ENCODE peak calls at places on chromosomes 12 and 14, in eight cellular contexts. One of them, this sample, is unnamed. For H3K36me3, the result is how much of the 10 kb centered on the place peaks cover.

GRCh38 chr12:101277443-101277842 is 2.5 kb upstream of the UTP20 start:
- DNase-seq in GM23248: peak
- DNase-seq in SK-N-SH: no peak
- DNase-seq in pancreas: no peak
- DNase-seq in thoracic aorta: no peak
- DNase-seq in kidney: no peak
- DNase-seq in effector memory CD4-positive, alpha-beta T cell: no peak
- DNase-seq in Peyer's patch: no peak
- DNase-seq in this sample: peak

GRCh38 chr12:120225852-120226640 is 25.1 kb upstream of the RPLP0 start:
- DNase-seq in GM23248: no peak
- DNase-seq in SK-N-SH: no peak
- DNase-seq in pancreas: no peak
- DNase-seq in thoracic aorta: no peak
- DNase-seq in kidney: peak
- DNase-seq in effector memory CD4-positive, alpha-beta T cell: no peak
- DNase-seq in Peyer's patch: peak
- DNase-seq in this sample: peak

GRCh38 chr12:66409195-66409871 is 107.0 kb downstream of the HELB start:
- DNase-seq in GM23248: peak
- DNase-seq in SK-N-SH: peak
- DNase-seq in pancreas: no peak
- DNase-seq in thoracic aorta: no peak
- DNase-seq in kidney: no peak
- DNase-seq in effector memory CD4-positive, alpha-beta T cell: peak
- DNase-seq in Peyer's patch: no peak
- DNase-seq in this sample: peak

GRCh38 chr12:75868501-75868900 is 163.1 kb downstream of the PHLDA1 start:
- DNase-seq in GM23248: no peak
- DNase-seq in SK-N-SH: no peak
- DNase-seq in pancreas: no peak
- DNase-seq in thoracic aorta: no peak
- DNase-seq in kidney: no peak
- DNase-seq in effector memory CD4-positive, alpha-beta T cell: no peak
- DNase-seq in Peyer's patch: no peak
- DNase-seq in this sample: no peak

GRCh38 chr14:59081680-59082079 is 106.8 kb upstream of the DAAM1 start:
- DNase-seq in GM23248: no peak
- DNase-seq in SK-N-SH: no peak
- DNase-seq in pancreas: no peak
- DNase-seq in thoracic aorta: no peak
- DNase-seq in kidney: no peak
- DNase-seq in effector memory CD4-positive, alpha-beta T cell: no peak
- DNase-seq in Peyer's patch: no peak
- DNase-seq in this sample: no peak

GRCh38 chr12:102052192-102053061 is 9.4 kb downstream of the WASHC3 start:
- DNase-seq in GM23248: no peak
- DNase-seq in SK-N-SH: no peak
- DNase-seq in pancreas: no peak
- DNase-seq in thoracic aorta: no peak
- DNase-seq in kidney: no peak
- DNase-seq in effector memory CD4-positive, alpha-beta T cell: no peak
- DNase-seq in Peyer's patch: no peak
- DNase-seq in this sample: no peak

GRCh38 chr14:70425349-70425748 is 8.5 kb upstream of the SYNJ2BP start:
- DNase-seq in GM23248: no peak
- DNase-seq in SK-N-SH: no peak
- DNase-seq in pancreas: no peak
- DNase-seq in thoracic aorta: no peak
- DNase-seq in kidney: no peak
- DNase-seq in effector memory CD4-positive, alpha-beta T cell: no peak
- DNase-seq in Peyer's patch: no peak
- DNase-seq in this sample: no peak

GRCh38 chr12:102800565-102800964 is 116.5 kb downstream of the PAH start:
- DNase-seq in GM23248: no peak
- DNase-seq in SK-N-SH: no peak
- DNase-seq in pancreas: no peak
- DNase-seq in thoracic aorta: no peak
- DNase-seq in kidney: no peak
- DNase-seq in effector memory CD4-positive, alpha-beta T cell: no peak
- DNase-seq in Peyer's patch: no peak
- DNase-seq in this sample: no peak

GRCh38 chr14:95679995-95680735 is 6.1 kb upstream of the TCL1B start:
- DNase-seq in GM23248: no peak
- DNase-seq in SK-N-SH: no peak
- DNase-seq in pancreas: peak
- DNase-seq in thoracic aorta: no peak
- DNase-seq in kidney: no peak
- DNase-seq in effector memory CD4-positive, alpha-beta T cell: no peak
- DNase-seq in Peyer's patch: no peak
- DNase-seq in this sample: no peak

GRCh38 chr12:48197967-48198618 is 5.0 kb downstream of the OR10AD1 start:
- DNase-seq in GM23248: peak
- DNase-seq in SK-N-SH: peak
- DNase-seq in pancreas: peak
- DNase-seq in thoracic aorta: peak
- DNase-seq in kidney: peak
- DNase-seq in effector memory CD4-positive, alpha-beta T cell: peak
- DNase-seq in Peyer's patch: peak
- DNase-seq in this sample: peak

GRCh38 chr12:27009926-27010325 is 4.3 kb downstream of the TM7SF3 start:
- DNase-seq in GM23248: no peak
- DNase-seq in SK-N-SH: no peak
- DNase-seq in pancreas: no peak
- DNase-seq in thoracic aorta: no peak
- DNase-seq in kidney: no peak
- DNase-seq in effector memory CD4-positive, alpha-beta T cell: no peak
- DNase-seq in Peyer's patch: no peak
- DNase-seq in this sample: peak

GRCh38 chr12:32847287-32847686 is 49.3 kb downstream of the PKP2 start:
- DNase-seq in GM23248: no peak
- DNase-seq in SK-N-SH: no peak
- DNase-seq in pancreas: no peak
- DNase-seq in thoracic aorta: no peak
- DNase-seq in kidney: no peak
- DNase-seq in effector memory CD4-positive, alpha-beta T cell: no peak
- DNase-seq in Peyer's patch: no peak
- DNase-seq in this sample: no peak

GRCh38 chr14:91284146-91284790 is 39.8 kb upstream of the GPR68 start:
- DNase-seq in GM23248: peak
- DNase-seq in SK-N-SH: peak
- DNase-seq in pancreas: no peak
- DNase-seq in thoracic aorta: no peak
- DNase-seq in kidney: peak
- DNase-seq in effector memory CD4-positive, alpha-beta T cell: no peak
- DNase-seq in Peyer's patch: no peak
- DNase-seq in this sample: peak

GRCh38 chr12:125065753-125066570 is 727 bp downstream of the AACS start:
- DNase-seq in GM23248: peak
- DNase-seq in SK-N-SH: peak
- DNase-seq in pancreas: no peak
- DNase-seq in thoracic aorta: no peak
- DNase-seq in kidney: no peak
- DNase-seq in effector memory CD4-positive, alpha-beta T cell: no peak
- DNase-seq in Peyer's patch: no peak
- DNase-seq in this sample: no peak

GRCh38 chr12:98185606-98186005 is 329.8 kb upstream of the TMPO start:
- DNase-seq in GM23248: no peak
- DNase-seq in SK-N-SH: no peak
- DNase-seq in pancreas: no peak
- DNase-seq in thoracic aorta: no peak
- DNase-seq in kidney: no peak
- DNase-seq in effector memory CD4-positive, alpha-beta T cell: no peak
- DNase-seq in Peyer's patch: no peak
- DNase-seq in this sample: no peak

GRCh38 chr14:104694991-104695659 is 5.7 kb downstream of the INF2 start:
- DNase-seq in GM23248: no peak
- DNase-seq in SK-N-SH: no peak
- DNase-seq in pancreas: no peak
- DNase-seq in thoracic aorta: no peak
- DNase-seq in kidney: no peak
- DNase-seq in effector memory CD4-positive, alpha-beta T cell: no peak
- DNase-seq in Peyer's patch: peak
- DNase-seq in this sample: no peak

GRCh38 chr12:131092911-131093901 is 139.5 kb downstream of the ADGRD1 start:
- DNase-seq in GM23248: peak
- DNase-seq in SK-N-SH: no peak
- DNase-seq in pancreas: no peak
- DNase-seq in thoracic aorta: no peak
- DNase-seq in kidney: peak
- DNase-seq in effector memory CD4-positive, alpha-beta T cell: no peak
- DNase-seq in Peyer's patch: no peak
- DNase-seq in this sample: peak

GRCh38 chr14:38225946-38226345 is 18.2 kb downstream of the SSTR1 start:
- DNase-seq in GM23248: no peak
- DNase-seq in SK-N-SH: no peak
- DNase-seq in pancreas: no peak
- DNase-seq in thoracic aorta: no peak
- DNase-seq in kidney: no peak
- DNase-seq in effector memory CD4-positive, alpha-beta T cell: no peak
- DNase-seq in Peyer's patch: no peak
- DNase-seq in this sample: no peak

GRCh38 chr14:100783630-100784321 is 42.1 kb upstream of the MEG3 start:
- DNase-seq in GM23248: no peak
- DNase-seq in SK-N-SH: peak
- DNase-seq in pancreas: no peak
- DNase-seq in thoracic aorta: no peak
- DNase-seq in kidney: peak
- DNase-seq in effector memory CD4-positive, alpha-beta T cell: no peak
- DNase-seq in Peyer's patch: no peak
- DNase-seq in this sample: peak

GRCh38 chr12:53575502-53576264 is 50.5 kb downstream of the ATF7 start:
- DNase-seq in GM23248: peak
- DNase-seq in SK-N-SH: no peak
- DNase-seq in pancreas: no peak
- DNase-seq in thoracic aorta: no peak
- DNase-seq in kidney: no peak
- DNase-seq in effector memory CD4-positive, alpha-beta T cell: no peak
- DNase-seq in Peyer's patch: no peak
- DNase-seq in this sample: peak

GRCh38 chr12:53568428-53569173 is 57.6 kb downstream of the ATF7 start:
- DNase-seq in GM23248: no peak
- DNase-seq in SK-N-SH: no peak
- DNase-seq in pancreas: no peak
- DNase-seq in thoracic aorta: no peak
- DNase-seq in kidney: no peak
- DNase-seq in effector memory CD4-positive, alpha-beta T cell: no peak
- DNase-seq in Peyer's patch: no peak
- DNase-seq in this sample: peak

GRCh38 chr12:53571295-53571694 is 54.9 kb downstream of the ATF7 start:
- DNase-seq in GM23248: no peak
- DNase-seq in SK-N-SH: no peak
- DNase-seq in pancreas: no peak
- DNase-seq in thoracic aorta: no peak
- DNase-seq in kidney: no peak
- DNase-seq in effector memory CD4-positive, alpha-beta T cell: no peak
- DNase-seq in Peyer's patch: no peak
- DNase-seq in this sample: no peak

GRCh38 chr12:53569174-53569557 is 57.0 kb downstream of the ATF7 start:
- DNase-seq in GM23248: peak
- DNase-seq in SK-N-SH: no peak
- DNase-seq in pancreas: no peak
- DNase-seq in thoracic aorta: no peak
- DNase-seq in kidney: no peak
- DNase-seq in effector memory CD4-positive, alpha-beta T cell: no peak
- DNase-seq in Peyer's patch: no peak
- DNase-seq in this sample: peak

GRCh38 chr12:53572134-53572758 is 53.9 kb downstream of the ATF7 start:
- DNase-seq in GM23248: no peak
- DNase-seq in SK-N-SH: no peak
- DNase-seq in pancreas: no peak
- DNase-seq in thoracic aorta: no peak
- DNase-seq in kidney: no peak
- DNase-seq in effector memory CD4-positive, alpha-beta T cell: no peak
- DNase-seq in Peyer's patch: no peak
- DNase-seq in this sample: no peak
- H3K4me3 ChIP-seq in GM23248: no peak
- H3K4me3 ChIP-seq in SK-N-SH: no peak
- H3K4me3 ChIP-seq in pancreas: no peak
- H3K4me3 ChIP-seq in thoracic aorta: no peak
- H3K4me3 ChIP-seq in kidney: no peak
- H3K4me3 ChIP-seq in effector memory CD4-positive, alpha-beta T cell: no peak
- H3K4me3 ChIP-seq in Peyer's patch: no peak
- H3K4me3 ChIP-seq in this sample: no peak

DNA sequence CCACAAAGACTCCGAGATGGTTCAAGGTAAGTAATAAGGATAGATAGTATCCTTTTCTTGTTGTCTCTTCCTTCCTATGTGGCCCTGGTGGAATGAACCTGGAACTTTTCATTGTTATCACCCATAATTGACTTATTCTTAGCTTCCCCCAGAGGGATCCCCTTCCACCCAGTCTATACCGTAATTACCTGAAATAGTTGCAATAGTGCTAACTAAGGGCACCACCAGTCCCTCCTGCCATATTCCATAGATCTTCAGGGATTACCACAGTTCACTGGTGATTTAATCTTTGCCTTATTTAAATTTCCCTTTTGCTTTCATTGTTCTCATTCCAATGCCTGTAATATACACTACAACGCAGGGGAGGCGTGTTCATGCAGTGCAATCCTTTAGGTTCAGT is 13.8 kb upstream of the OR9K2 start:
- DNase-seq in GM23248: no peak
- DNase-seq in SK-N-SH: no peak
- DNase-seq in pancreas: no peak
- DNase-seq in thoracic aorta: no peak
- DNase-seq in kidney: no peak
- DNase-seq in effector memory CD4-positive, alpha-beta T cell: no peak
- DNase-seq in Peyer's patch: no peak
- DNase-seq in this sample: no peak
- H3K36me3 ChIP-seq in GM23248: under half
- H3K36me3 ChIP-seq in SK-N-SH: under half
- H3K36me3 ChIP-seq in pancreas: under half
- H3K36me3 ChIP-seq in thoracic aorta: under half
- H3K36me3 ChIP-seq in kidney: under half
- H3K36me3 ChIP-seq in effector memory CD4-positive, alpha-beta T cell: under half
- H3K36me3 ChIP-seq in Peyer's patch: under half
- H3K36me3 ChIP-seq in this sample: under half

GRCh38 chr12:68435238-68435637 is 103.1 kb upstream of the MDM1 start:
- DNase-seq in GM23248: no peak
- DNase-seq in SK-N-SH: no peak
- DNase-seq in pancreas: no peak
- DNase-seq in thoracic aorta: no peak
- DNase-seq in kidney: no peak
- DNase-seq in effector memory CD4-positive, alpha-beta T cell: no peak
- DNase-seq in Peyer's patch: no peak
- DNase-seq in this sample: no peak
- H3K4me3 ChIP-seq in GM23248: no peak
- H3K4me3 ChIP-seq in SK-N-SH: no peak
- H3K4me3 ChIP-seq in pancreas: no peak
- H3K4me3 ChIP-seq in thoracic aorta: no peak
- H3K4me3 ChIP-seq in kidney: no peak
- H3K4me3 ChIP-seq in effector memory CD4-positive, alpha-beta T cell: no peak
- H3K4me3 ChIP-seq in Peyer's patch: no peak
- H3K4me3 ChIP-seq in this sample: no peak

DNA sequence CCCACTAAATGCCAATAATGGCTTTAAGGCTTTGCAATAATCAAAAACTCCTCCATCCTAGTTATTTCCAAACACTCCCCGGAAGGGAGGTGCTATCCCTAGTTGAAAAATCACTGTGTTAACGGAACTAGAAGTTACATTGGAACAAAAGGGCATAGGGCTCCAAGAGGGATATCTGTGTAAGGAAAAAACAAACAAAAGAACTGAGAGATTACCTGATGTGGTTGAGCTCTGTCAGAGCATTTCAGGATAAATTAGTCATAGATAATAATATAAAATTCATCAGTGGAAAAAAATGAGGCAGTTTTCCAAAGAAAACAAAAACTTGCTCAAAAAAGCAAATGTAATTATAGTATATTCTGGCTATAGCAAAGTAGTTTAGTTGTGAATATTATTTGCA is 27.4 kb upstream of the PAPLN start:
- DNase-seq in GM23248: peak
- DNase-seq in SK-N-SH: no peak
- DNase-seq in pancreas: no peak
- DNase-seq in thoracic aorta: no peak
- DNase-seq in kidney: no peak
- DNase-seq in effector memory CD4-positive, alpha-beta T cell: no peak
- DNase-seq in Peyer's patch: no peak
- DNase-seq in this sample: peak
- H3K36me3 ChIP-seq in GM23248: under half
- H3K36me3 ChIP-seq in SK-N-SH: half or more
- H3K36me3 ChIP-seq in pancreas: under half
- H3K36me3 ChIP-seq in thoracic aorta: under half
- H3K36me3 ChIP-seq in kidney: under half
- H3K36me3 ChIP-seq in effector memory CD4-positive, alpha-beta T cell: half or more
- H3K36me3 ChIP-seq in Peyer's patch: under half
- H3K36me3 ChIP-seq in this sample: under half

This sample was measured in bronchial epithelial cell.